ENCODE peak calls at places on chromosomes 6 and 20, in four cellular contexts. M is NCI-H1436; E is activated CD4-positive, alpha-beta T cell treated with anti-CD3 and anti-CD28 coated beads for 48 hours; X is K562. D is an unnamed sample.

GRCh38 chr20:48238781-48239180 is 453.5 kb upstream of the SULF2 start:
- DNase-seq in X (no peak), M (no peak), E (no peak), D (no peak)

GRCh38 chr20:59832406-59833156 is 100.9 kb downstream of the SYCP2 start:
- DNase-seq in E (no peak), X (no peak), M (no peak), D (no peak)

GRCh38 chr20:36573798-36574277 is 441 bp downstream of the TGIF2 start:
- DNase-seq in E (peak), M (no peak), X (peak), D (peak)

GRCh38 chr6:18362058-18362561 is 25.0 kb upstream of the RNF144B start:
- DNase-seq in E (no peak), M (no peak), X (no peak), D (no peak)

GRCh38 chr6:43850314-43851203 is 80.5 kb downstream of the VEGFA start:
- DNase-seq in M (no peak), X (no peak), E (no peak), D (no peak)

GRCh38 chr20:31908016-31908415 is 37.6 kb downstream of the TTLL9 start:
- DNase-seq in E (no peak), M (no peak), X (no peak), D (no peak)

GRCh38 chr6:392441-393390 is 1.2 kb downstream of the IRF4 start:
- DNase-seq in X (no peak), E (peak), M (no peak), D (peak)

GRCh38 chr6:112571486-112571885 is 224.4 kb downstream of the RFPL4B start:
- DNase-seq in X (no peak), M (no peak), E (no peak), D (no peak)

GRCh38 chr6:116783852-116784251 is 18.3 kb upstream of the FAM162B start:
- DNase-seq in E (no peak), X (no peak), M (no peak), D (no peak)

GRCh38 chr6:46026307-46026706 is 10.6 kb upstream of the CLIC5 start:
- DNase-seq in X (no peak), E (no peak), M (no peak), D (no peak)

GRCh38 chr6:67496191-67496590 is 1138.9 kb upstream of the ADGRB3 start:
- DNase-seq in X (peak), E (no peak), M (no peak), D (no peak)

GRCh38 chr6:166960609-166960978 is 4.2 kb upstream of the RNASET2 start:
- DNase-seq in E (no peak), M (no peak), X (no peak), D (no peak)

D was measured in activated naive CD4-positive, alpha-beta T cell treated with anti-CD3 and anti-CD28 coated beads for 36 hours.